ENCODE peak calls at places on chromosomes 5 and 9, in six cellular contexts. G, E, R, Y, T and P are unnamed samples.

GRCh38 chr5:160463775-160464465 is 42.3 kb downstream of the PTTG1 start:
- DNase-seq in T (no peak), E (no peak), G (peak), R (no peak), Y (no peak), P (no peak)

GRCh38 chr9:92945796-92946195 is 1.5 kb upstream of the FGD3 start:
- DNase-seq in E (no peak), Y (no peak), T (no peak), G (no peak), R (no peak), P (no peak)

GRCh38 chr9:127916665-127917581 is at the start of gene ST6GALNAC4:
- DNase-seq in T (peak), G (peak), R (peak), Y (peak), E (peak), P (peak)

GRCh38 chr5:126178521-126178920 is 244.7 kb upstream of the GRAMD2B start:
- DNase-seq in T (peak), G (peak), E (no peak), R (no peak), Y (no peak), P (no peak)

GRCh38 chr5:79529110-79529509 is 15.2 kb upstream of the HOMER1 start:
- DNase-seq in R (no peak), E (no peak), G (no peak), T (no peak), Y (no peak), P (no peak)

GRCh38 chr5:121968910-121969607 is 7.3 kb downstream of the SRFBP1 start:
- DNase-seq in T (no peak), E (no peak), Y (no peak), R (no peak), G (peak), P (no peak)

GRCh38 chr5:177353093-177353492 is 1.6 kb upstream of the LMAN2 start:
- DNase-seq in T (no peak), Y (no peak), E (no peak), R (no peak), G (no peak), P (no peak)

GRCh38 chr5:126267435-126267834 is 155.8 kb upstream of the GRAMD2B start:
- DNase-seq in Y (peak), R (no peak), T (no peak), E (no peak), G (no peak), P (no peak)

GRCh38 chr5:32833127-32833526 is 122.0 kb downstream of the NPR3 start:
- DNase-seq in E (no peak), R (no peak), G (no peak), T (no peak), Y (no peak), P (no peak)

GRCh38 chr5:145685417-145685816 is 149.7 kb downstream of the PRELID2 start:
- DNase-seq in T (no peak), E (no peak), G (no peak), R (no peak), Y (no peak), P (no peak)

GRCh38 chr5:139382781-139383180 is 316 bp downstream of the SLC23A1 start:
- DNase-seq in G (no peak), R (no peak), T (no peak), Y (no peak), E (no peak), P (no peak)

GRCh38 chr9:34171753-34172535 is 6.9 kb upstream of the UBAP1 start:
- DNase-seq in T (no peak), G (no peak), R (no peak), Y (peak), E (no peak), P (no peak)

GRCh38 chr5:93088997-93089396 is 492.0 kb downstream of the NR2F1-AS1 start:
- DNase-seq in R (no peak), E (no peak), Y (no peak), G (no peak), T (peak), P (no peak)

GRCh38 chr9:34253460-34253837 is 74.6 kb downstream of the UBAP1 start:
- DNase-seq in E (peak), R (no peak), Y (no peak), T (peak), G (peak), P (no peak)

GRCh38 chr9:6563036-6563435 is 82.5 kb downstream of the GLDC start:
- DNase-seq in E (peak), T (no peak), R (no peak), G (no peak), Y (no peak), P (no peak)

GRCh38 chr9:107684224-107684623 is 194.7 kb upstream of the KLF4 start:
- DNase-seq in R (no peak), G (peak), T (no peak), E (no peak), Y (no peak), P (no peak)

GRCh38 chr5:77486344-77486962 is 5.7 kb downstream of the WDR41 start:
- DNase-seq in G (no peak), Y (no peak), T (no peak), E (no peak), R (no peak), P (no peak)

GRCh38 chr9:126058631-126059030 is 268.0 kb upstream of the MVB12B start:
- DNase-seq in Y (no peak), R (no peak), G (no peak), E (no peak), T (no peak), P (no peak)

GRCh38 chr9:123027517-123027916 is 6.0 kb upstream of the GPR21 start:
- DNase-seq in R (no peak), T (no peak), Y (no peak), E (no peak), G (no peak), P (no peak)

GRCh38 chr9:68779558-68780376 is 74.7 kb downstream of the PIP5K1B start:
- DNase-seq in G (peak), R (peak), E (peak), Y (peak), T (peak), P (peak)
- TF ChIP-seq POLR2A in G (peak), R (peak), E (peak), Y (peak), T (peak), P (peak)

DNA sequence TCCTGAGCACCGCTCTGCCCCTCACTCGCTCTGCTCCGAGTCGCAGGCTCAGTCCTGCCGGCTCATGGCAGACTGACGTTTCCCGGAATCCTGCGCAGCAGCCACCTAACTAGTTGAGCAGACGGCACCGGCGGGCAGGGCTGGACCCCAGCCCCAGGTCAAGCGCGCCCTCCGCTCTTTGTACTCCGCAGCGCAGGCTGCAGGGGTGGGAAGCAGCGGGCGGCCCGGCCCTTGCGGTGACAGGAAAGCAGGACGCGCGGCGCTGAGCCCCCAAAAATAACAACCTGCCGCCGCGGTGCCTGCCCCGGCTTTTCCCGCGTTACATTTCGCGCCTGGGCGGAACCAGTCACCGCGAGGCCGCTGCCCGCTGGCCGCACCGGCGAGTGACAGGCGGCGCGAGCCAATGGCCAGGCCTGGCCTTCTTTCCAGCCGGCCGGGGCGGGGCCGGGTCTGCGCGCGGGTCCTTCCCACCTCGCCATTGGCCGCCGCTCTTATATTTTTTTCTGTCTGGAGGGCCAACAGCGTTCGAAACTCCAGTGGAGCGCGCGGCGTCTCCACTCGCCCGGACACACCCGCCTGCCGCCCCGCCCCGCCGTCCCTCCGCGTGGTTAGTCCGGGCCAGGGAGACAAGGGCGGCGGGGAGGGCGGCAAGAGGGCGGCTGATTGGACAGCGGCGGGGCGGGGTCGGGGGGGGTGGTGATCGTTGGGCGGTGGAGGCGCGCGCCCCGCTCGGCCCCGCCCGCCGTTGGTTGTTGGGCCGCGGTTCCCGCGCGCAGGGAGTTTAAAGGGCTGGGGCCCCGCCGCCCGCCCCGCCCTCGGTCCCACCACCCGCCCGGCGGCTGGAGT is at the start of gene ZNF367:
- DNase-seq in Y (peak), R (peak), G (peak), E (peak), T (peak), P (peak)
- TF ChIP-seq POLR2A in Y (peak), R (peak), G (no peak), E (no peak), T (no peak), P (peak)

DNA sequence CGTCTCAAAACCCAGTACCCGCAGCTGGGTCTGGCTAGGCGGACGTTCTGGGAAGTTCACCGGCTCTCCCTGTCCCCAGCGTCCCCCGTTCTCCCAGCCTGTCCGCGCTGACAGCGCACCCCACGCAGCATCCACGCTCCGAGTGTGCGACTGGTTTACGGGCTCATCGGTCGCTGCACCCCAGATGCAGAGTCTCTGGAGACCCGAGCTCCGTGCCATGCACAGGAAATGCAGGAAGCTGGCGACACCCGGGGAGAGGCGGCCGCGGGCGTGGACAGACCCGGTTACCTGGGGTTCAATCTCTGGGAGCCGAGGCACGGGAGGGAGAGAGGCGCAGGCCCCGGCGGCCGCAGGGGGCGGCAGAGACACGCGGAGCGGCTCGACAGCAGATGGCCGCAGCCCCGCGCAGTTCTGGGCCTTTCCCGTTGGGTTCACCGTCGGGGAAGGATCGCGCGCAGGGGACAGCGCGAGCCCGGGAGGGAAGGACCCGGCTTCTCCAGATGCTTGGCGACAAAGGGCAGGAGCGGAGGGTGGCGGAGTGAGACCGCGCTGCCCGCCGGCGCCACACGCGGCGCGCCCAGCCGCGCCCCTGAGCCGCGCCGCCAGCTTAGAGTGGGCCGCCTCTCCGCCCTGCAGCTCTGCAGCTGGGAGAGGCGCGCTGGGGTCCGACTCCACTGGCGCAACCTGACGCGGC is 558 bp downstream of the SHROOM1 start:
- DNase-seq in T (peak), Y (peak), G (peak), E (peak), R (peak), P (peak)
- TF ChIP-seq POLR2A in T (peak), Y (peak), G (peak), E (no peak), R (peak), P (no peak)

GRCh38 chr9:15307523-15307841 is 466 bp upstream of the TTC39B start:
- DNase-seq in E (no peak), G (no peak), T (no peak), R (no peak), Y (no peak), P (no peak)

GRCh38 chr9:15304620-15305019 is 2.4 kb downstream of the TTC39B start:
- DNase-seq in E (no peak), R (no peak), G (no peak), T (no peak), Y (no peak), P (no peak)

GRCh38 chr9:15308511-15308910 is 1.5 kb upstream of the TTC39B start:
- DNase-seq in Y (no peak), T (no peak), R (no peak), E (no peak), G (peak), P (no peak)

GRCh38 chr9:15306068-15306756 is 804 bp downstream of the TTC39B start:
- DNase-seq in Y (peak), E (peak), G (peak), R (peak), T (peak), P (peak)

DNA sequence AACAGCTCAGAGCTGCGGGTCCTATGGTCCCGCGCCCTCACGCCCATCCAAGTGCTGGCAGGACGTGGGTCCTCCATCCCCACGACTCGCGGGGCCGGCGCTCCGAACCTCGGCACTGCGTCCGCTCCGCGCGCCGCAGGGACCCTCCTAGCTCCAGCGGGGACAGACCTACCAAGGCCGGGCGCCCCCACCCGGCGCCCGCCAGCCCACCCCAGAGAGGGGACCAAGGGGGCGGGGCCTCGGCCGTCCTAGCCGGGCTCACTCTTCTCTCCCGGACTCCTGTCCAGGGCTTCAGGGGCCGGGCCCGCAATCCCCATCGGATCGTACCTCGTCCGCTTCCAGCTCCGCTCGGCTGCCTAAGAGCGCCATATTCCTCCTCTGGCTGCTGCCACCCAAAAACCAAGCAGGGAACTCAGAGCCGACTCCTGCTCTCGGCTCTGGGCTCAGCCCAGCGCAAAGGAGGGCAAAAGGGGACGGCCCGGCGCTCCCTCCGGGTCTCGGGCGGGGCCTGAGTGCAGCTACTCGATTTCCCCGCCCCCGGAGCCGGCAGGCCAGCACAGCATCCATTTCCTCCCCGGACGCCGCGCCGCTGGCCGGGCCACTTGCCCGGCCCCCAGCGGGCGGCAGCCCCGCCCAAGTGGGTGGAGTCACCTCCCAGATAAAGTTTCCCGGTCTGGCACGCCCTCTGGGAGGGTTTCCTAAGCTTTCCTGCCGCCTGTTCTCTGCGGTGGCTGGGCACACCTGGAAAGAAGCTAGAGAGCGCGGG is at the start of gene TTC39B:
- DNase-seq in T (peak), E (peak), G (peak), Y (peak), R (peak), P (peak)
- TF ChIP-seq POLR2A in T (peak), E (peak), G (peak), Y (peak), R (peak), P (peak)

GRCh38 chr9:133787749-133788015 is 49.5 kb upstream of the SARDH start:
- DNase-seq in G (no peak), T (no peak), R (no peak), E (no peak), Y (peak), P (no peak)

GRCh38 chr9:133784731-133785561 is 46.8 kb upstream of the SARDH start:
- DNase-seq in T (no peak), Y (no peak), R (no peak), G (no peak), E (no peak), P (no peak)

GRCh38 chr9:133785753-133786370 is 47.7 kb upstream of the SARDH start:
- DNase-seq in R (no peak), G (no peak), E (no peak), Y (no peak), T (no peak), P (no peak)

GRCh38 chr9:133786936-133787748 is 49.0 kb upstream of the SARDH start:
- DNase-seq in Y (no peak), R (no peak), T (no peak), G (no peak), E (no peak), P (no peak)

GRCh38 chr9:133786371-133786753 is 48.2 kb upstream of the SARDH start:
- DNase-seq in Y (peak), G (no peak), R (no peak), T (no peak), E (no peak), P (no peak)
- TF ChIP-seq POLR2A in Y (no peak), G (no peak), R (no peak), T (no peak), E (no peak), P (no peak)

DNA sequence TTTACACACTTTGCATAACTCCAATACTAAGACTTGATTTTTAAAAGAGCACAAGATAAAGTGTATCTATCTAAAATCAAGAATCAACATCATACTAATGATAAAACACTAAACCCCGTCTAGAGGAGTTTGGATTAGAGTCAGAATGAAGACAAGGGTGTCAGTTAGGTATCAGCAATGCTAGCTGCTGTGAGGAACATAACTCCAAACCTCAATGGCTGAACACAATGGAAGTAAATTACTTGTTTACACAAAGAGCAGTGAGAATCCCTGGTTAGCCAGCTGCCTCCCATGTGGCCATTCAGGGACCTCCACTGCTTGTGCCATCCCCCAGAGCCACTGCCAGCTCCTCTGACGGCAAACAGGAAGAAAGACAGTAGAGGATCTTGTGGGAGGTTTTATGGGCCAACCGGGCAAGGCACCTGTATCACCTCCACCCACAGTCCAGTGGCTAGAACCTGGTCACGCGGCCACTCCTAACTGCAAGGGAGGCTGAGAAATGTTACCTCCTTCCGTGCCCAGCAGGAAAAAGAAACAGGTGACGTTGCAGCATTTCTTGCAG is 24.0 kb upstream of the GRHPR start:
- DNase-seq in Y (no peak), R (no peak), T (no peak), G (no peak), E (no peak), P (no peak)
- TF ChIP-seq POLR2A in Y (no peak), R (no peak), T (no peak), G (no peak), E (no peak), P (no peak)